ENCODE peak calls at places on chromosomes 6 and 20, in ten cellular contexts. N is RWPE1, I is GM10248, X is progenitor cell of endocrine pancreas, Z is cardiac muscle cell, W is T-helper 2 cell, M is T-helper 1 cell, H is NCI-H1105 treated with DMSO at 0.1 percent for 48 hours, T is activated gamma-delta T cell treated with Interleukin-2 at 50 U/mL for 16 hours, U is lung microvascular endothelial cell. Q is an unnamed sample.

GRCh38 chr6:11139051-11139960 is 27.8 kb upstream of the ERVFRD-1 start:
- DNase-seq in W (no peak), U (no peak), X (no peak), Z (no peak), M (no peak), N (peak; percentile 92), T (no peak), I (no peak), H (no peak), Q (no peak)

GRCh38 chr6:125044667-125045066 is 82.4 kb downstream of the RNF217 start:
- DNase-seq in M (no peak), Z (no peak), I (no peak), H (no peak), U (no peak), T (no peak), N (no peak), X (no peak), W (no peak), Q (no peak)

GRCh38 chr6:36463686-36464085 is 20.9 kb downstream of the KCTD20 start:
- DNase-seq in Z (no peak), U (no peak), W (no peak), M (no peak), X (no peak), T (no peak), N (no peak), H (no peak), I (no peak), Q (no peak)

GRCh38 chr6:158629376-158630221 is 14.9 kb downstream of the DYNLT1 start:
- DNase-seq in M (peak; percentile 27), U (no peak), X (no peak), I (peak; percentile 25), T (no peak), Z (peak; percentile 56), W (no peak), N (no peak), H (no peak), Q (no peak)

GRCh38 chr6:10312445-10312844 is 102.4 kb downstream of the TFAP2A start:
- DNase-seq in I (no peak), W (no peak), U (no peak), H (no peak), M (no peak), Z (no peak), T (no peak), N (no peak), X (no peak), Q (no peak)

GRCh38 chr6:12474167-12475140 is 184.3 kb downstream of the EDN1 start:
- DNase-seq in H (no peak), N (no peak), U (peak; percentile 37), T (no peak), X (no peak), M (no peak), I (no peak), Z (no peak), W (no peak), Q (no peak)

GRCh38 chr6:40719671-40720374 is 132.7 kb upstream of the LRFN2 start:
- DNase-seq in W (no peak), H (peak; percentile 21), Z (peak; percentile 31), X (no peak), N (no peak), T (no peak), M (no peak), I (peak; percentile 45), U (no peak), Q (no peak)

GRCh38 chr6:1820714-1821113 is 211.0 kb downstream of the FOXC1 start:
- DNase-seq in W (no peak), U (no peak), N (no peak), X (no peak), H (no peak), Z (no peak), I (no peak), M (no peak), T (no peak), Q (no peak)

GRCh38 chr20:41905186-41905585 is 287.0 kb upstream of the CHD6 start:
- DNase-seq in W (no peak), I (no peak), T (no peak), M (no peak), N (no peak), Z (no peak), H (no peak), U (no peak), X (no peak), Q (no peak)

GRCh38 chr6:11712760-11713159 is 65.8 kb downstream of the ADTRP start:
- DNase-seq in X (no peak), I (no peak), H (no peak), W (no peak), U (no peak), Z (no peak), M (peak; percentile 32), T (no peak), N (no peak), Q (peak; percentile 18)

GRCh38 chr6:21836772-21837460 is 243.4 kb downstream of the SOX4 start:
- DNase-seq in M (no peak), T (no peak), H (no peak), W (no peak), Z (no peak), U (no peak), I (no peak), X (no peak), N (no peak), Q (no peak)

GRCh38 chr6:151620179-151620578 is 126.4 kb downstream of the CCDC170 start:
- DNase-seq in H (no peak), N (no peak), T (no peak), W (no peak), Z (no peak), I (no peak), M (no peak), U (no peak), X (no peak), Q (no peak)

GRCh38 chr20:62433655-62434054 is 6.3 kb upstream of the RBBP8NL start:
- DNase-seq in X (no peak), M (no peak), T (no peak), Z (no peak), N (no peak), W (no peak), I (no peak), U (no peak), H (no peak), Q (peak; percentile 53)

GRCh38 chr6:133504761-133505160 is 263.6 kb downstream of the EYA4 start:
- DNase-seq in W (no peak), H (no peak), Z (no peak), I (no peak), M (no peak), T (no peak), U (no peak), X (no peak), N (no peak), Q (no peak)

GRCh38 chr6:62236784-62237183 is 49.2 kb downstream of the KHDRBS2 start:
- DNase-seq in X (no peak), U (no peak), T (no peak), W (no peak), I (no peak), M (no peak), H (no peak), N (no peak), Z (no peak), Q (no peak)

GRCh38 chr6:40965046-40965445 is 74.0 kb downstream of the UNC5CL start:
- DNase-seq in U (no peak), X (no peak), Z (no peak), I (no peak), T (no peak), H (no peak), W (no peak), N (no peak), M (no peak), Q (no peak)

GRCh38 chr6:163419413-163420314 is 5.1 kb downstream of the QKI start:
- DNase-seq in N (no peak), W (no peak), U (peak; percentile 62), T (no peak), I (no peak), Z (no peak), H (no peak), M (no peak), X (no peak), Q (no peak)

GRCh38 chr6:17475845-17476244 is 82.5 kb downstream of the CAP2 start:
- DNase-seq in T (no peak), X (no peak), M (no peak), W (no peak), Z (no peak), N (no peak), I (no peak), H (no peak), U (no peak), Q (no peak)

GRCh38 chr20:59939052-59939878 is 840 bp downstream of the PPP1R3D start:
- DNase-seq in Z (no peak), M (no peak), W (no peak), N (peak; percentile 41), I (no peak), T (peak; percentile 7), X (peak; percentile 24), U (peak; percentile 43), H (no peak), Q (no peak)

GRCh38 chr20:25453035-25453810 is 45.8 kb downstream of the GINS1 start:
- DNase-seq in T (no peak), Z (peak; percentile 41), N (peak; percentile 73), W (no peak), M (no peak), I (no peak), X (no peak), H (peak; percentile 94), U (peak; percentile 14), Q (no peak)

GRCh38 chr6:2563635-2564034 is 187.1 kb downstream of the MYLK4 start:
- DNase-seq in H (no peak), U (no peak), X (no peak), N (no peak), Z (no peak), I (peak; percentile 59), W (no peak), T (no peak), M (peak; percentile 71), Q (no peak)

GRCh38 chr6:75815756-75816155 is 66.7 kb downstream of the MYO6 start:
- DNase-seq in I (no peak), X (no peak), N (no peak), M (no peak), H (no peak), W (no peak), Z (no peak), U (no peak), T (no peak), Q (no peak)

GRCh38 chr6:125940691-125941090 is 15.9 kb upstream of the HINT3 start:
- DNase-seq in Z (no peak), N (peak; percentile 59), I (no peak), U (no peak), T (no peak), X (no peak), M (no peak), H (no peak), W (no peak), Q (no peak)

GRCh38 chr20:3068986-3069900 is 2.2 kb upstream of the OXT start:
- DNase-seq in M (peak; percentile 36), N (no peak), W (no peak), T (peak; percentile 34), I (peak; percentile 16), Z (no peak), U (no peak), X (no peak), H (peak; percentile 14), Q (no peak)

GRCh38 chr6:122770835-122771601 is 8.5 kb upstream of the FABP7 start:
- DNase-seq in N (no peak), U (no peak), I (no peak), M (no peak), T (no peak), H (no peak), W (no peak), Z (peak; percentile 15), X (no peak), Q (no peak)

GRCh38 chr6:45432944-45433343 is 55.2 kb upstream of the SUPT3H start:
- DNase-seq in X (no peak), W (no peak), Z (no peak), I (no peak), U (peak; percentile 77), H (peak; percentile 50), T (no peak), N (no peak), M (no peak), Q (no peak)

GRCh38 chr6:36961441-36962430 is 7.2 kb downstream of the PI16 start:
- DNase-seq in W (no peak), Z (no peak), N (no peak), T (no peak), H (no peak), I (no peak), M (no peak), U (no peak), X (no peak), Q (no peak)

GRCh38 chr6:674956-675355 is 18.0 kb downstream of the EXOC2 start:
- DNase-seq in I (no peak), X (no peak), H (no peak), W (no peak), Z (no peak), U (no peak), T (no peak), M (no peak), N (no peak), Q (no peak)